ENCODE peak calls at places on chromosome 21, in six cellular contexts. P is ovary, V is fibroblast of lung, G is Peyer's patch, C is A549, S is lower lobe of right lung. E is an unnamed sample.

GRCh38 chr21:39136711-39137110 is 46.5 kb downstream of the PSMG1 start:
- DNase-seq in P (no peak), V (no peak), G (no peak), C (no peak), S (no peak), E (no peak)

GRCh38 chr21:25733859-25734653 is 648 bp downstream of the ATP5PF start:
- DNase-seq in P (no peak), V (peak), G (no peak), C (no peak), S (no peak), E (no peak)

GRCh38 chr21:30563072-30563471 is 2.0 kb upstream of the KRTAP19-7 start:
- DNase-seq in P (no peak), V (no peak), G (no peak), C (no peak), S (no peak), E (no peak)

GRCh38 chr21:35189077-35189863 is 140.2 kb upstream of the RUNX1 start:
- DNase-seq in P (peak), V (peak), G (no peak), C (no peak), S (no peak), E (no peak)

GRCh38 chr21:41616063-41616591 is 108.2 kb upstream of the TMPRSS2 start:
- DNase-seq in P (no peak), V (peak), G (no peak), C (no peak), S (no peak), E (no peak)

GRCh38 chr21:41582298-41582840 is 74.4 kb upstream of the TMPRSS2 start:
- DNase-seq in P (no peak), V (no peak), G (no peak), C (no peak), S (no peak), E (no peak)

GRCh38 chr21:36210779-36211659 is 54.4 kb downstream of the DOP1B start:
- DNase-seq in P (no peak), V (no peak), G (no peak), C (no peak), S (no peak), E (no peak)

GRCh38 chr21:36135391-36136094 is 664 bp downstream of the CBR3 start:
- DNase-seq in P (peak), V (peak), G (peak), C (peak), S (peak), E (peak)

GRCh38 chr21:37450385-37451044 is 83.9 kb downstream of the DYRK1A start:
- DNase-seq in P (no peak), V (no peak), G (no peak), C (no peak), S (no peak), E (no peak)

GRCh38 chr21:14688412-14688811 is 142.3 kb upstream of the SAMSN1 start:
- DNase-seq in P (no peak), V (no peak), G (no peak), C (no peak), S (no peak), E (no peak)

GRCh38 chr21:38140192-38140905 is 116.4 kb upstream of the KCNJ15 start:
- DNase-seq in P (no peak), V (peak), G (no peak), C (peak), S (peak), E (peak)

GRCh38 chr21:15514073-15514946 is 215.5 kb upstream of the USP25 start:
- DNase-seq in P (no peak), V (no peak), G (no peak), C (no peak), S (no peak), E (no peak)

GRCh38 chr21:36806103-36806502 is 107.2 kb downstream of the SIM2 start:
- DNase-seq in P (no peak), V (no peak), G (no peak), C (no peak), S (no peak), E (no peak)

GRCh38 chr21:39030127-39030884 is 152.9 kb downstream of the PSMG1 start:
- DNase-seq in P (no peak), V (no peak), G (no peak), C (no peak), S (no peak), E (no peak)

GRCh38 chr21:17451364-17451869 is 61.4 kb upstream of the CXADR start:
- DNase-seq in P (peak), V (peak), G (no peak), C (peak), S (no peak), E (no peak)

GRCh38 chr21:21415741-21416140 is 417.5 kb downstream of the NCAM2 start:
- DNase-seq in P (no peak), V (no peak), G (no peak), C (no peak), S (no peak), E (no peak)

GRCh38 chr21:35658242-35658641 is 402.1 kb downstream of the SETD4 start:
- DNase-seq in P (no peak), V (peak), G (no peak), C (no peak), S (no peak), E (no peak)

GRCh38 chr21:17270234-17270633 is 242.6 kb upstream of the CXADR start:
- DNase-seq in P (peak), V (peak), G (no peak), C (peak), S (no peak), E (peak)

GRCh38 chr21:46160563-46161179 is 5.3 kb upstream of the FTCD start:
- DNase-seq in P (no peak), V (no peak), G (peak), C (peak), S (no peak), E (no peak)

GRCh38 chr21:21165063-21165645 is 166.9 kb downstream of the NCAM2 start:
- DNase-seq in P (no peak), V (peak), G (no peak), C (no peak), S (no peak), E (no peak)

GRCh38 chr21:25507522-25507921 is 99.8 kb downstream of the MRPL39 start:
- DNase-seq in P (no peak), V (no peak), G (no peak), C (no peak), S (no peak), E (no peak)

GRCh38 chr21:41760411-41760810 is 6.4 kb downstream of the RIPK4 start:
- DNase-seq in P (no peak), V (no peak), G (peak), C (no peak), S (no peak), E (no peak)

GRCh38 chr21:17462276-17462981 is 50.4 kb upstream of the CXADR start:
- DNase-seq in P (no peak), V (no peak), G (peak), C (peak), S (no peak), E (no peak)

GRCh38 chr21:30579351-30579750 is 10.8 kb downstream of the KRTAP22-2 start:
- DNase-seq in P (no peak), V (no peak), G (no peak), C (no peak), S (no peak), E (no peak)

GRCh38 chr21:41598561-41599511 is 90.9 kb upstream of the TMPRSS2 start:
- DNase-seq in P (no peak), V (no peak), G (peak), C (no peak), S (peak), E (no peak)

GRCh38 chr21:25513810-25514209 is 93.5 kb downstream of the MRPL39 start:
- DNase-seq in P (no peak), V (no peak), G (no peak), C (no peak), S (no peak), E (no peak)

GRCh38 chr21:38289697-38290096 is 32.9 kb downstream of the KCNJ15 start:
- DNase-seq in P (no peak), V (peak), G (no peak), C (no peak), S (peak), E (no peak)

GRCh38 chr21:34892196-34892595 is 156.9 kb downstream of the RUNX1 start:
- DNase-seq in P (no peak), V (peak), G (no peak), C (no peak), S (no peak), E (no peak)

GRCh38 chr21:35448876-35449599 is 399.9 kb upstream of the RUNX1 start:
- DNase-seq in P (no peak), V (no peak), G (no peak), C (no peak), S (no peak), E (no peak)

GRCh38 chr21:37383066-37383465 is 16.5 kb downstream of the DYRK1A start:
- DNase-seq in P (no peak), V (no peak), G (no peak), C (no peak), S (no peak), E (no peak)

GRCh38 chr21:35484032-35484431 is 434.9 kb upstream of the RUNX1 start:
- DNase-seq in P (no peak), V (no peak), G (no peak), C (no peak), S (no peak), E (no peak)

GRCh38 chr21:18801468-18801867 is 397.9 kb upstream of the TMPRSS15 start:
- DNase-seq in P (no peak), V (no peak), G (no peak), C (no peak), S (no peak), E (no peak)

GRCh38 chr21:34999397-34999941 is 49.6 kb downstream of the RUNX1 start:
- DNase-seq in P (no peak), V (peak), G (no peak), C (no peak), S (no peak), E (no peak)

DNA sequence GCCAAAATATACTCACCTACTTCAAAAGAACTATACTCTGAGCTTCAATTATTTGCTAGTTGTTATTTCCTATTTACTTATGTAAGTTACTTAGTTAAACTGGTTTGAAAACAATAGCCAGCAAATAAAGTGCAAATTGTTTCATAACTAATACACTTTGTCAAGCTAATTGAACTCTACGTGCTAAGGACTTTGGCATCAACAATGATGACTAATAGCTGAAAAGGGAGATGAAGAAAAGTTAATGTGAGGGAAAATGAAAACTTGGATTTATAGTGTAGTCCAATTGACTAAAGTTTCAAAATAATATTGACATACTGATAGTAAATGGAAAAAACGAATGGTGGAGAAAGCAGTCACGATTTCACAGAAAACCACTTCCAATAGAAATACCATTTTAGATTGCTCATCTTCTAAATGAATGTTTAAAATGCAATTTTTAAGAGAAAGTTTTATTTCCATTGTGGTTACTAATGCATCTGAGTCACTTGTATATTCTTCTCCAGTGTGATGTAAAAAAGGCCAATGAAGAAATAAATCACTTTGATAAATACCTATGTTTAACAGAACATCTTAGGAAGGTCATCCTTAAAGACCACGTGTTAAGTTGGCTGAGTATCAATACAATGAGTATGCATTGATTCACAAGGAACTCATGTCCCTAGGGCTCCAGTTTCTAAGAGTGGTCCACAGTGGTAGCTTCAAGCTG is 455.2 kb downstream of the LTN1 start:
- DNase-seq in P (no peak), V (peak), G (no peak), C (no peak), S (no peak), E (no peak)
- H3K27ac ChIP-seq in P (no peak), V (peak), G (no peak), C (no peak), S (no peak), E (no peak)

GRCh38 chr21:42784276-42784675 is 95.1 kb downstream of the WDR4 start:
- DNase-seq in P (peak), V (no peak), G (no peak), C (no peak), S (no peak), E (no peak)
- H3K4me3 ChIP-seq in P (no peak), V (no peak), G (peak), C (no peak), S (peak), E (peak)

GRCh38 chr21:45140346-45140940 is 66.1 kb downstream of the ADARB1 start:
- DNase-seq in P (peak), V (peak), G (peak), C (peak), S (peak), E (peak)
- TF ChIP-seq CTCF in P (peak), V (peak), G (peak), C (peak), S (peak), E (peak)

DNA sequence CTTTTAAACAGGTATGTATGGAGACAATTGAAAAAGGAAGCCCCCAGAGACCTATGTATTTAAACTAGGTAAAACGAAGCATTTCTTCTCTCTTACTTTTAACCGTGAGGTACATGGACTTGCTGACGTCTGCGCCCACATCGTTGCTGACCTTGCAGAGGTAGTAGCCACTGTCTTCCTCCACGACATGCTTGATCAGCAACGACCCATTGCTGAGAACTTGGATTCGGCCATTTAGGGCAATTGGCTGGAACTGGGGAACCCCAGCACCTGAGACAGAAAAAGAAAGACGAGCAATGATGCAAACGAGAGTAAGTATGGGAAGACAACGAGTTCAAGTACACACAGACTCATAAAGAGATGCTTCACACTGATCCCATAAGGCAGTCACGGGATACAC is 408.8 kb downstream of the PCP4 start:
- DNase-seq in P (no peak), V (no peak), G (no peak), C (no peak), S (no peak), E (no peak)
- H3K27ac ChIP-seq in P (no peak), V (no peak), G (no peak), C (no peak), S (no peak), E (no peak)

GRCh38 chr21:33817663-33818433 is 97.8 kb downstream of the ATP5PO start:
- DNase-seq in P (no peak), V (no peak), G (no peak), C (no peak), S (no peak), E (no peak)
- H3K4me3 ChIP-seq in P (no peak), V (no peak), G (no peak), C (no peak), S (no peak), E (no peak)

GRCh38 chr21:26844258-26845065 is 747 bp downstream of the ADAMTS1 start:
- DNase-seq in P (peak), V (peak), G (no peak), C (no peak), S (peak), E (peak)
- TF ChIP-seq CTCF in P (no peak), V (peak), G (no peak), C (no peak), S (no peak), E (peak)

DNA sequence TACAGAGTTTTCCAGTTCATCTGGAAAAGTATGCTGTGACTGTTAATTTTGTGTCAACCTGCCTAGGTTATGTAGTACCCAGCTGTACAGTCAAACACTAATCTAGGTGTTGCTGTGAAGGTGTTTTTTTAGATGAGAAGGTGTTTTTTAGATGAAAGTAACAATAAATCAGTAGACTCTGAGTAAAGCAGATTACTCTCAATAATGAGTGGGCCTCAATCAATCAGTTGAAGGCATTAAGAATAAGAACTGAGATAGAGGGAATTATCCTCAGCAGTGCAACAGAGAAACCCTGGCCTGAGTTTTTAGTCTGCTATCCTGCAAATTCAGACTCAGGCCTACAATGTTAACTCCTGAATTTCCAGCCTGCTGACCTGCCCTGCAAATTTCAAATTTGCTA is 33.5 kb downstream of the SCAF4 start:
- DNase-seq in P (no peak), V (no peak), G (no peak), C (no peak), S (no peak), E (no peak)
- H3K27ac ChIP-seq in P (no peak), V (no peak), G (no peak), C (no peak), S (no peak), E (no peak)